ENCODE peak calls at places on chromosomes 4 and X, in seven cellular contexts. E is ovary; L is naive thymus-derived CD4-positive, alpha-beta T cell; H is HCT116; U is kidney; O is sigmoid colon; F is effector memory CD4-positive, alpha-beta T cell. D is an unnamed sample.

GRCh38 chrX:47458528-47458927 is 24.5 kb downstream of the ZNF41 start:
- DNase-seq in F (no peak), U (no peak), O (no peak), E (no peak), H (no peak), L (no peak), D (no peak)

GRCh38 chr4:79042079-79042674 is 102.9 kb upstream of the PAQR3 start:
- DNase-seq in U (no peak), E (no peak), L (no peak), O (no peak), F (no peak), H (peak; percentile 13), D (no peak)

GRCh38 chrX:103913356-103914020 is 48.9 kb upstream of the TMSB15B start:
- DNase-seq in F (no peak), L (no peak), U (no peak), O (no peak), H (no peak), E (no peak), D (no peak)

GRCh38 chrX:115595049-115595448 is 34.1 kb downstream of the PLS3 start:
- DNase-seq in L (no peak), H (no peak), F (no peak), O (no peak), U (no peak), E (no peak), D (no peak)

GRCh38 chrX:45322382-45322781 is 121.7 kb upstream of the DIPK2B start:
- DNase-seq in H (peak; percentile 51), L (no peak), O (peak; percentile 64), F (no peak), U (no peak), E (peak; percentile 24), D (no peak)

GRCh38 chr4:144615182-144615581 is 30.8 kb upstream of the HHIP start:
- DNase-seq in O (no peak), L (no peak), H (no peak), U (no peak), E (no peak), F (no peak), D (no peak)

GRCh38 chrX:28639502-28639901 is 52.3 kb downstream of the IL1RAPL1 start:
- DNase-seq in L (no peak), E (no peak), F (no peak), U (no peak), O (no peak), H (peak; percentile 74), D (no peak)

GRCh38 chr4:181659202-181659601 is 584.0 kb upstream of the TENM3 start:
- DNase-seq in E (no peak), O (no peak), U (no peak), L (no peak), F (no peak), H (no peak), D (no peak)

GRCh38 chrX:12978205-12979010 is 3.5 kb downstream of the TMSB4X start:
- DNase-seq in H (no peak), L (peak; percentile 50), E (peak; percentile 43), F (peak; percentile 62), O (peak; percentile 77), U (peak; percentile 82), D (no peak)

GRCh38 chr4:106314960-106315359 is 1.0 kb downstream of the TBCK start:
- DNase-seq in O (no peak), H (no peak), L (no peak), F (no peak), E (no peak), U (no peak), D (no peak)

GRCh38 chr4:5751918-5752802 is 41.2 kb downstream of the EVC start:
- DNase-seq in F (no peak), H (no peak), E (no peak), L (no peak), O (peak; percentile 60), U (no peak), D (no peak)

GRCh38 chr4:53591372-53591892 is at the start of gene LNX1:
- DNase-seq in L (no peak), O (no peak), F (no peak), H (peak; percentile 79), U (peak; percentile 96), E (no peak), D (no peak)

GRCh38 chr4:158671665-158671914 is at the start of gene C4orf46:
- DNase-seq in U (no peak), O (no peak), E (no peak), H (no peak), L (no peak), F (no peak), D (no peak)

GRCh38 chr4:101667348-101667747 is 123.2 kb upstream of the BANK1 start:
- DNase-seq in H (no peak), L (no peak), U (no peak), E (no peak), O (no peak), F (no peak), D (no peak)

GRCh38 chr4:95835672-95836071 is 4.2 kb upstream of the PDHA2 start:
- DNase-seq in U (no peak), H (peak; percentile 24), F (no peak), O (no peak), E (no peak), L (no peak), D (no peak)

GRCh38 chrX:116238866-116239265 is 68.3 kb downstream of the AGTR2 start:
- DNase-seq in F (no peak), U (no peak), O (no peak), E (no peak), L (no peak), H (no peak), D (no peak)

GRCh38 chr4:185275501-185275900 is 66.1 kb downstream of the SNX25 start:
- DNase-seq in E (no peak), O (no peak), F (no peak), U (no peak), L (no peak), H (no peak), D (no peak)

GRCh38 chr4:174154455-174154854 is 129.0 kb downstream of the FBXO8 start:
- DNase-seq in L (no peak), F (no peak), H (no peak), E (no peak), U (no peak), O (peak; percentile 71), D (no peak)

GRCh38 chr4:150739591-150739990 is 157.6 kb downstream of the MAB21L2 start:
- DNase-seq in H (no peak), L (no peak), O (no peak), U (no peak), F (no peak), E (no peak), D (no peak)

GRCh38 chrX:6228720-6229119 is at the start of gene NLGN4X:
- DNase-seq in F (no peak), U (no peak), H (no peak), L (no peak), O (no peak), E (peak; percentile 16), D (no peak)

GRCh38 chrX:40755291-40756249 is 20.2 kb upstream of the MED14 start:
- DNase-seq in L (no peak), E (no peak), U (no peak), F (no peak), O (no peak), H (no peak), D (peak; percentile 74)

GRCh38 chrX:39194673-39195072 is 393.4 kb downstream of the MID1IP1 start:
- DNase-seq in L (no peak), H (no peak), U (no peak), O (no peak), E (no peak), F (no peak), D (no peak)
- H3K4me1 ChIP-seq in L (peaks cover 18% of the 10 kb centered on the region), H (peaks cover 3% of the 10 kb centered on the region), U (no peaks in the 10 kb centered on the region), O (no peaks in the 10 kb centered on the region), E (no peaks in the 10 kb centered on the region), F (peaks cover 22% of the 10 kb centered on the region), D (no peaks in the 10 kb centered on the region)

DNA sequence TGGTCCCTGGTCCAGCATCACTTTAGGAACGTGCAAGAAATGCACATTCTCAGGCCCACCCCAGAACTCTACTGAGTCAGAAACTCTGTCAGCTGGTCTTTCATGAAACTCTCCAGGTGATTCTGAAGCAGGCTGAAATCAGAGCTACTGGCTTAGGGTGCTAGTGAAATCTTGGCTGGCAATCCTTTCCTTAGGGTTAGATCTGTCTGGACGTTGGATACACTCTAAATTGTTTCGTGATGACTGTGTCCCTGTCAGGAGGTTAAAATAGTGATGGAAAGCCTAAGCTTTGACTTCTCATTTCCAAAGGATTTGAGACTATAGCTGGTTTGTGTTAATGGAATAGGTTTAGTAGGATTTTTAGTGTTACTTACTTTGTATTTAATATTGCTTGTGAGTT is 99.1 kb downstream of the ARHGAP10 start:
- DNase-seq in O (no peak), L (no peak), F (no peak), E (no peak), H (no peak), U (no peak), D (no peak)
- H3K4me1 ChIP-seq in O (peaks cover 83% of the 10 kb centered on the region), L (no peaks in the 10 kb centered on the region), F (no peaks in the 10 kb centered on the region), E (peaks cover 26% of the 10 kb centered on the region), H (peaks cover 32% of the 10 kb centered on the region), U (no peaks in the 10 kb centered on the region), D (peaks cover 75% of the 10 kb centered on the region)

GRCh38 chr4:10096976-10097330 is 19.6 kb downstream of the WDR1 start:
- DNase-seq in F (no peak), O (no peak), H (no peak), L (no peak), E (no peak), U (no peak), D (no peak)

GRCh38 chr4:10097906-10098769 is 18.5 kb downstream of the WDR1 start:
- DNase-seq in L (no peak), E (no peak), F (no peak), O (no peak), U (no peak), H (no peak), D (no peak)

GRCh38 chr4:10094841-10095240 is 21.8 kb downstream of the WDR1 start:
- DNase-seq in O (no peak), E (no peak), F (no peak), L (no peak), U (peak; percentile 76), H (no peak), D (no peak)

GRCh38 chr4:10095296-10095991 is 21.2 kb downstream of the WDR1 start:
- DNase-seq in L (peak; percentile 47), O (no peak), E (no peak), H (no peak), F (no peak), U (peak; percentile 62), D (no peak)

DNA sequence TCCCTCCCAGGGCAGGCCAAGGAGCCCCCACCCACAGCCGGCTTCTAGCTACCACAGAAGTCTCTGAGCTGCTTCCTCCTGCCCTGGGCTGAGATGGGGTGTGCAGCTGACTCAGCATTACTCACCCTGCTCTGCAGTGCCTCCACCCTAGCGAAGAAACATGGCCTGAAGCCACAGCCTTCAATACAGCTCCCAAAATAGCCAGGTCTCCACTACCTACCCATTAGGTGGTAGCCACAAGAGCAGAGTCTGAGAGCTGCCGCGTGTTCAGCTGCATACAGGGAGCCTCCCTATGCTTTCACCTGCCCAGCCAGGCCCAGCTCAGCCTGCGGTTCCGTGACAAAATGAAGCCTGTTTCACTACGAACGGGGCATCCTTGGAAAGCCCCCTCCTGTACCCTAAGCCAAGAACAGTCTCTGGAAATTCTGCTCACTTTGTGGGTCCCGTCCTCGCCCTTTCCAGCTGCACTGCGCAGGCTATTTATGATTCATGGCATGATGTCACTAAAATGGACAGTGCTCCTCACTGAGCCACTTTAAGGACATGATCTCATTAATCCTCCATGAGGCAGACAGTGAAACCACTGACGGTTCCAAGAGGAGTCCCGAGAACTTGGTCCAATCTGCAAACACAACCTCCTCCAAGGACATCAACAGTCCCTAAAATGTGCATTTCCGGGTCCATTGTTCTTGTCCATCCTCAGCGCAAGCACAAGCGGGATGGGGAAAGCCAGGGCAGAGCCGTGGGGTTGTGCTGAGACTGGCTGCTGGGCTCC is 20.2 kb downstream of the WDR1 start:
- DNase-seq in E (peak; percentile 58), O (peak; percentile 83), L (peak; percentile 76), F (peak; percentile 52), H (peak; percentile 76), U (peak; percentile 89), D (peak; percentile 75)
- H3K4me1 ChIP-seq in E (peaks cover 28% of the 10 kb centered on the region), O (peaks cover 97% of the 10 kb centered on the region), L (peaks cover 75% of the 10 kb centered on the region), F (peaks cover 81% of the 10 kb centered on the region), H (peaks cover 34% of the 10 kb centered on the region), U (peaks cover 37% of the 10 kb centered on the region), D (peaks cover 69% of the 10 kb centered on the region)

GRCh38 chrX:153922932-153923857 is 2.9 kb downstream of the ARHGAP4 start:
- DNase-seq in U (peak; percentile 85), L (no peak), O (peak; percentile 94), E (peak; percentile 86), F (no peak), H (no peak), D (peak; percentile 37)
- H3K4me1 ChIP-seq in U (peaks cover 3% of the 10 kb centered on the region), L (peaks cover 19% of the 10 kb centered on the region), O (peaks cover 22% of the 10 kb centered on the region), E (peaks cover 12% of the 10 kb centered on the region), F (peaks cover 36% of the 10 kb centered on the region), H (peaks cover 11% of the 10 kb centered on the region), D (peaks cover 9% of the 10 kb centered on the region)